ENCODE peak calls at places on chromosomes 6 and 20, in ten cellular contexts. One of them, this sample, is unnamed.

GRCh38 chr6:16623029-16623653 is 138.1 kb downstream of the ATXN1 start:
- DNase-seq in A549: no peak
- DNase-seq in IMR-90: peak
- DNase-seq in GM12865: no peak
- DNase-seq in H1: no peak
- DNase-seq in HepG2: no peak
- DNase-seq in fibroblast of lung: peak
- DNase-seq in colonic mucosa: no peak
- DNase-seq in OCI-LY7: no peak
- DNase-seq in DND-41: no peak
- DNase-seq in this sample: no peak

GRCh38 chr20:11229772-11230171 is 556.0 kb upstream of the JAG1 start:
- DNase-seq in IMR-90: peak
- DNase-seq in HepG2: no peak
- DNase-seq in A549: peak
- DNase-seq in OCI-LY7: no peak
- DNase-seq in colonic mucosa: no peak
- DNase-seq in fibroblast of lung: peak
- DNase-seq in DND-41: no peak
- DNase-seq in H1: no peak
- DNase-seq in GM12865: no peak
- DNase-seq in this sample: no peak

GRCh38 chr6:120373185-120373584 is 961.1 kb downstream of the TBC1D32 start:
- DNase-seq in DND-41: no peak
- DNase-seq in colonic mucosa: no peak
- DNase-seq in IMR-90: no peak
- DNase-seq in fibroblast of lung: no peak
- DNase-seq in H1: no peak
- DNase-seq in OCI-LY7: no peak
- DNase-seq in HepG2: no peak
- DNase-seq in A549: no peak
- DNase-seq in GM12865: no peak
- DNase-seq in this sample: no peak

GRCh38 chr6:118810420-118811027 is 83.4 kb upstream of the ASF1A start:
- DNase-seq in IMR-90: no peak
- DNase-seq in DND-41: peak
- DNase-seq in A549: no peak
- DNase-seq in colonic mucosa: no peak
- DNase-seq in fibroblast of lung: no peak
- DNase-seq in OCI-LY7: peak
- DNase-seq in H1: no peak
- DNase-seq in GM12865: peak
- DNase-seq in HepG2: no peak
- DNase-seq in this sample: peak

GRCh38 chr6:146189131-146189530 is 160.3 kb downstream of the GRM1 start:
- DNase-seq in DND-41: no peak
- DNase-seq in IMR-90: no peak
- DNase-seq in colonic mucosa: no peak
- DNase-seq in fibroblast of lung: no peak
- DNase-seq in A549: no peak
- DNase-seq in HepG2: no peak
- DNase-seq in OCI-LY7: no peak
- DNase-seq in GM12865: no peak
- DNase-seq in H1: no peak
- DNase-seq in this sample: no peak

GRCh38 chr6:165644586-165645266 is 18.3 kb downstream of the PDE10A start:
- DNase-seq in IMR-90: no peak
- DNase-seq in H1: no peak
- DNase-seq in HepG2: no peak
- DNase-seq in GM12865: no peak
- DNase-seq in DND-41: no peak
- DNase-seq in colonic mucosa: no peak
- DNase-seq in fibroblast of lung: no peak
- DNase-seq in A549: no peak
- DNase-seq in OCI-LY7: no peak
- DNase-seq in this sample: no peak

GRCh38 chr6:105902401-105903031 is 183.6 kb upstream of the PRDM1 start:
- DNase-seq in H1: no peak
- DNase-seq in fibroblast of lung: peak
- DNase-seq in GM12865: no peak
- DNase-seq in DND-41: no peak
- DNase-seq in IMR-90: peak
- DNase-seq in HepG2: no peak
- DNase-seq in A549: no peak
- DNase-seq in OCI-LY7: peak
- DNase-seq in colonic mucosa: no peak
- DNase-seq in this sample: no peak

GRCh38 chr6:129749749-129750120 is 39.8 kb upstream of the ARHGAP18 start:
- DNase-seq in HepG2: no peak
- DNase-seq in colonic mucosa: no peak
- DNase-seq in DND-41: peak
- DNase-seq in fibroblast of lung: peak
- DNase-seq in A549: no peak
- DNase-seq in IMR-90: peak
- DNase-seq in GM12865: peak
- DNase-seq in H1: no peak
- DNase-seq in OCI-LY7: peak
- DNase-seq in this sample: no peak

DNA sequence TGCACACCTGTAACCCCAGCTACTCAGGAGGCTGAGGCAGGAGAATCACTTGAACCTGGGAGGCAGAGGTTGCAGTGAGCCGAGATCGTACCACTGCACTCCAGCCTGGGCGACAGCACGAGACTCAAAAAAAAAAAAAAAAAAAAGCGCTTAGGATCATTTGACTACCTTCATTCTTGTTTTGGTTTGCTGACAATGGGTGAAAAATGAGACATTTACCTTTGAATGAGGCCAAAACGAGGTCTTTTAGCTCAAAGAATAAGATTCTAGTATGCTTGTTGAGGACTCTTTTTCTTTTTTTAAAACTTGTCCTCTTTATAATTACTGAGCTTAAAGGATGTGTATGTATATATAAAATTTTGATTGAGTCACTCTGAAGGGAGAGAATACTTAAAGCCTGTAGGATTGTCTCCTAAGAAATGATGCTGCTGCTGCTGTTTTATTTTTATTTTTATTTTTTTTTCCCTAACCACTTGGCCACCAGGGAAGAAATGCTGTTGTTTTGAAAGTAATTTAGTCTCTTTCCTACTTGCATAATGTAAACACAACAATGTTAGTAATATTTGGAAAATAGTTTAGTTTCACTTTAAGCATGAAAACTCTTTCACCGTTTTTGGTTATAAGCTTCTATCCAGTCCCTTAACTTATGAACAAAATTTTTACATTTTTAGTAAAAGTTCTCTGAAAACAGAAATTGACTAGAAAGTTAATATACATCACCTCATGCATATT is 7.9 kb downstream of the UBR2 start:
- DNase-seq in GM12865: no peak
- DNase-seq in fibroblast of lung: no peak
- DNase-seq in IMR-90: no peak
- DNase-seq in colonic mucosa: no peak
- DNase-seq in HepG2: no peak
- DNase-seq in OCI-LY7: no peak
- DNase-seq in DND-41: no peak
- DNase-seq in A549: no peak
- DNase-seq in H1: no peak
- DNase-seq in this sample: no peak
- H3K4me3 ChIP-seq in GM12865: peak
- H3K4me3 ChIP-seq in fibroblast of lung: peak
- H3K4me3 ChIP-seq in IMR-90: no peak
- H3K4me3 ChIP-seq in colonic mucosa: no peak
- H3K4me3 ChIP-seq in HepG2: no peak
- H3K4me3 ChIP-seq in OCI-LY7: peak
- H3K4me3 ChIP-seq in DND-41: no peak
- H3K4me3 ChIP-seq in A549: no peak
- H3K4me3 ChIP-seq in H1: no peak
- H3K4me3 ChIP-seq in this sample: peak

DNA sequence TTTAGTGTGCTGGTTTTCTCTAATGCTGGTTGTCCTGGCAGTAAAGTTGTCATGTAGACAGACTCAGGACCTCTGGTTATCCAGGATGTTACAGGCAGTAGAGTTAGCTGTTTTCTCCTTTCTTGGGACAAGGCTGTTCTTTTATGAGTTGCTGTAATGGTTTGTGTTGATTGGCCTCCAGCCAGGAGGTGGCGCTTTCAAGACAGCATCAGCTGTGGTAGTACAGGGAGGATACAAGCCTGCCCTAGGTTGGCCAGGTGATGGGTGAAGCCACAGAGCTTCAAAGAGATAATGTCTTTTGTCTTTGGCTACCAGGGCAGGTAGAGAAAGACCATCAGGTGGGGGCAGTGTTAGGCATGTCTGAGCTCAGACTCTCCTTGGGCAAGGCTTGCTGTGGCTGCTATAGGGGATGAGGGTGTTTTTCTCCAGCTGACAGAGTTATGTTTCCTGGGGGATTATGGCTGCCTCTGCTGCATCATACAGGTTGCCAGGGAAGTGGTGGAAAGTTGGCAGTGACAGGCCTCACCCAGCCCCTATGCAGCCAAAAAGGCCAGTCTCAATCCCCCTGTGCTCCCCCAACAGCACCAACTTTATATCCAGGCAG is 127.2 kb upstream of the TAB2 start:
- DNase-seq in H1: peak
- DNase-seq in fibroblast of lung: peak
- DNase-seq in GM12865: peak
- DNase-seq in HepG2: peak
- DNase-seq in IMR-90: peak
- DNase-seq in colonic mucosa: peak
- DNase-seq in A549: no peak
- DNase-seq in OCI-LY7: peak
- DNase-seq in DND-41: peak
- DNase-seq in this sample: no peak
- TF ChIP-seq CTCF in H1: peak
- TF ChIP-seq CTCF in fibroblast of lung: no peak
- TF ChIP-seq CTCF in GM12865: peak
- TF ChIP-seq CTCF in HepG2: peak
- TF ChIP-seq CTCF in IMR-90: peak
- TF ChIP-seq CTCF in colonic mucosa: no peak
- TF ChIP-seq CTCF in A549: no peak
- TF ChIP-seq CTCF in OCI-LY7: peak
- TF ChIP-seq CTCF in DND-41: peak
- TF ChIP-seq CTCF in this sample: peak

DNA sequence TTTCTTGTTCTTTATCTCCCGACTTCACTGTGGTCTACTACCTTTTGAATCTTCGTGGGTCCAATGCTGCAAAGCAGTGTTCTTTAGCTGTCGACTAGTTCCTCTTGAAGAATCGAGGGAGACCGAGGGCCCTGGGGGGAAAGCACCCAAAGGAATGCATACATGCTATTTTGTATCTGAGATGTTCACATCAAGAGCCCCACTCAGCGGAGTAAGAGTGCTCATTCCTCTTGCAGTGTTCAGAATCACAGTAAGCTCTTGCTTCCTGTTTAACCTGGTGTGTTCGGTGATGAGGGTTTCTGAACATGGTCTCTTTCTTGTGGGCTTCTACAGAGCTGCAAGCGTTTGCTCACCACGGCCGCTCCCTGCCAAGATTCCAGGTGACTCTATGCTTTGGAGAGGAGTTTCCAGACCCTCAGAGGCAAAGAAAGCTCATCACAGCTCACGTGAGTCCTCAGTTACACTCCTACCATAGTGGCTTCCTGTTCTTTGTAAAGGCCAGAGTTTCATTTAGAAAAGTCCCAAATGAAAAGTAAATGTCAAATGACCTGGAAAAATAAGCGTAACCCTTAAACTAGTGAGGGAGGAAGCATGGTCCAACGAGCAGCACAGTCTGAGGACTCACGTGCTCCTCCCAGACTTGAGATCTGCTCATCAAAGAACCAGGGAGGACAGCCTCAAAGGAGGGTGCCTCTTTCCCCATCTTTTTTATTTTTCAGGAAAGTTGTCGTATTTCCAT is 13.3 kb downstream of the IRF4 start:
- DNase-seq in DND-41: no peak
- DNase-seq in A549: no peak
- DNase-seq in IMR-90: no peak
- DNase-seq in colonic mucosa: no peak
- DNase-seq in OCI-LY7: peak
- DNase-seq in fibroblast of lung: no peak
- DNase-seq in HepG2: no peak
- DNase-seq in GM12865: peak
- DNase-seq in H1: no peak
- DNase-seq in this sample: no peak
- H3K4me3 ChIP-seq in DND-41: no peak
- H3K4me3 ChIP-seq in A549: no peak
- H3K4me3 ChIP-seq in IMR-90: no peak
- H3K4me3 ChIP-seq in colonic mucosa: no peak
- H3K4me3 ChIP-seq in OCI-LY7: no peak
- H3K4me3 ChIP-seq in fibroblast of lung: no peak
- H3K4me3 ChIP-seq in HepG2: no peak
- H3K4me3 ChIP-seq in GM12865: no peak
- H3K4me3 ChIP-seq in H1: no peak
- H3K4me3 ChIP-seq in this sample: no peak

GRCh38 chr20:18496042-18496441 is 983 bp downstream of the RBBP9 start:
- DNase-seq in GM12865: peak
- DNase-seq in HepG2: no peak
- DNase-seq in colonic mucosa: no peak
- DNase-seq in A549: no peak
- DNase-seq in fibroblast of lung: peak
- DNase-seq in H1: no peak
- DNase-seq in DND-41: no peak
- DNase-seq in IMR-90: no peak
- DNase-seq in OCI-LY7: peak
- DNase-seq in this sample: no peak

GRCh38 chr20:18497603-18498002 is 578 bp upstream of the RBBP9 start:
- DNase-seq in fibroblast of lung: no peak
- DNase-seq in IMR-90: no peak
- DNase-seq in colonic mucosa: no peak
- DNase-seq in DND-41: no peak
- DNase-seq in A549: no peak
- DNase-seq in HepG2: no peak
- DNase-seq in GM12865: no peak
- DNase-seq in H1: no peak
- DNase-seq in OCI-LY7: no peak
- DNase-seq in this sample: no peak

DNA sequence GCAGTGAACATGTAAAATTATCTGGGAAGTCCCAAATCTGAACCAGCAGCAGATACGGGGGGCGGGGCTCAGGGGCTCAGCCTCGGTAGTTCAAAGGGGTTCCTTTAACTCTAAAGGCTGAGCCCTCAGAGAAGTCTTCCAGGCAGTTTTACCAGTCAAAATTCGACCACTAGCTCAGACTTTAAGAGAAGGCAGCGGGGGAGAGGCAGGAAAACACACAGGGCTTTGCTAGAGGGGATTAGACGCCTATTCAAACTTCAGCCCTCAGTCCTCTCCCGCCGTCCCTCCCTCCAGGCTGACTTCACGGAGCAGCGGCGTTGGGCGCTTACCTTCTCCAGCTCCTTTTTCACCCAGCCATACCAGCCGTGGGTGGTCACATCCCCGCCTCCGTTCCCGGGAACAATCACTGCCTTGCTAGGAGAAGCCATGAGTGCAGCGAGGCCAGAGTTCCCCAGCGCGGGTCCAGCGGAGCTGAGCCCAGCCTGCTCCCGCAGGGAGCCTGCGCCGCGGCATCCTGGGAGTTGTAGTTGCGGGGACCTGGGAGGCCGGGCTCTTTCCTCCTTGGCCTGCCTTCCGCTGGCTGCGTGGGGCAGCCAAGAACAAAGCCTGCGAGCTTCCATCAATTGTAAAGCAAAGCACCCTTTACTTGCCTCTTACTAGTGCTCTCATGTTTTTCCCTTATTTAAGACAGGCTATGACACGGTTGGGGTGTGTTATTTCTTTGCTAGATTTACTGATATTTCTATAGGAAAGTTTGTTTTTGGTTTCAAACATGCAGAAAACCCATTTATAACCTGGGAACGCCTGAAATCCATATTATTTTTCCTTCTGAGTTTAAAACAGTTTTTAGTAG is at the start of gene RBBP9:
- DNase-seq in OCI-LY7: peak
- DNase-seq in H1: peak
- DNase-seq in colonic mucosa: peak
- DNase-seq in DND-41: peak
- DNase-seq in fibroblast of lung: peak
- DNase-seq in A549: peak
- DNase-seq in IMR-90: peak
- DNase-seq in GM12865: peak
- DNase-seq in HepG2: peak
- DNase-seq in this sample: peak
- TF ChIP-seq CTCF in OCI-LY7: no peak
- TF ChIP-seq CTCF in H1: no peak
- TF ChIP-seq CTCF in colonic mucosa: no peak
- TF ChIP-seq CTCF in DND-41: no peak
- TF ChIP-seq CTCF in fibroblast of lung: no peak
- TF ChIP-seq CTCF in A549: no peak
- TF ChIP-seq CTCF in IMR-90: no peak
- TF ChIP-seq CTCF in GM12865: no peak
- TF ChIP-seq CTCF in HepG2: peak
- TF ChIP-seq CTCF in this sample: no peak